ENCODE peak calls at places on chromosome 1, in six cellular contexts. One of them, this sample, is unnamed.

GRCh38 chr1:53625049-53625448 is 113.9 kb downstream of the GLIS1 start:
- DNase-seq in ecto neural progenitor cell: no peak
- DNase-seq in fibroblast of gingiva: peak
- DNase-seq in activated T-cell treated with anti-CD3 and anti-CD28 coated beads, Interleukin-2, amount 50 U/mL, for 72 hours: no peak
- DNase-seq in amygdala: no peak
- DNase-seq in activated effector memory CD4-positive, alpha-beta T cell treated with anti-CD3 and anti-CD28 coated beads, Interleukin-2, amount 50 U/mL, for 16 hours: no peak
- DNase-seq in this sample: peak

GRCh38 chr1:82506970-82507369 is 706.2 kb downstream of the ADGRL2 start:
- DNase-seq in amygdala: no peak
- DNase-seq in ecto neural progenitor cell: no peak
- DNase-seq in fibroblast of gingiva: no peak
- DNase-seq in activated effector memory CD4-positive, alpha-beta T cell treated with anti-CD3 and anti-CD28 coated beads, Interleukin-2, amount 50 U/mL, for 16 hours: no peak
- DNase-seq in activated T-cell treated with anti-CD3 and anti-CD28 coated beads, Interleukin-2, amount 50 U/mL, for 72 hours: no peak
- DNase-seq in this sample: no peak

GRCh38 chr1:116560704-116561490 is 9.9 kb downstream of the CD58 start:
- DNase-seq in ecto neural progenitor cell: no peak
- DNase-seq in amygdala: no peak
- DNase-seq in fibroblast of gingiva: no peak
- DNase-seq in activated effector memory CD4-positive, alpha-beta T cell treated with anti-CD3 and anti-CD28 coated beads, Interleukin-2, amount 50 U/mL, for 16 hours: no peak
- DNase-seq in activated T-cell treated with anti-CD3 and anti-CD28 coated beads, Interleukin-2, amount 50 U/mL, for 72 hours: no peak
- DNase-seq in this sample: no peak

GRCh38 chr1:2416403-2416802 is 4.0 kb upstream of the PEX10 start:
- DNase-seq in fibroblast of gingiva: no peak
- DNase-seq in activated effector memory CD4-positive, alpha-beta T cell treated with anti-CD3 and anti-CD28 coated beads, Interleukin-2, amount 50 U/mL, for 16 hours: peak
- DNase-seq in ecto neural progenitor cell: no peak
- DNase-seq in amygdala: no peak
- DNase-seq in activated T-cell treated with anti-CD3 and anti-CD28 coated beads, Interleukin-2, amount 50 U/mL, for 72 hours: peak
- DNase-seq in this sample: no peak

GRCh38 chr1:5660141-5660935 is 331.9 kb downstream of the NPHP4 start:
- DNase-seq in activated T-cell treated with anti-CD3 and anti-CD28 coated beads, Interleukin-2, amount 50 U/mL, for 72 hours: no peak
- DNase-seq in fibroblast of gingiva: no peak
- DNase-seq in activated effector memory CD4-positive, alpha-beta T cell treated with anti-CD3 and anti-CD28 coated beads, Interleukin-2, amount 50 U/mL, for 16 hours: peak
- DNase-seq in ecto neural progenitor cell: no peak
- DNase-seq in amygdala: no peak
- DNase-seq in this sample: no peak

GRCh38 chr1:175981128-175981527 is 226.0 kb downstream of the COP1 start:
- DNase-seq in amygdala: no peak
- DNase-seq in activated T-cell treated with anti-CD3 and anti-CD28 coated beads, Interleukin-2, amount 50 U/mL, for 72 hours: no peak
- DNase-seq in fibroblast of gingiva: no peak
- DNase-seq in activated effector memory CD4-positive, alpha-beta T cell treated with anti-CD3 and anti-CD28 coated beads, Interleukin-2, amount 50 U/mL, for 16 hours: no peak
- DNase-seq in ecto neural progenitor cell: no peak
- DNase-seq in this sample: no peak

GRCh38 chr1:228144213-228145049 is 4.4 kb downstream of the GUK1 start:
- DNase-seq in ecto neural progenitor cell: no peak
- DNase-seq in amygdala: no peak
- DNase-seq in activated effector memory CD4-positive, alpha-beta T cell treated with anti-CD3 and anti-CD28 coated beads, Interleukin-2, amount 50 U/mL, for 16 hours: peak
- DNase-seq in activated T-cell treated with anti-CD3 and anti-CD28 coated beads, Interleukin-2, amount 50 U/mL, for 72 hours: no peak
- DNase-seq in fibroblast of gingiva: no peak
- DNase-seq in this sample: no peak

GRCh38 chr1:209696673-209697072 is 8.0 kb upstream of the HSD11B1 start:
- DNase-seq in amygdala: no peak
- DNase-seq in fibroblast of gingiva: no peak
- DNase-seq in activated T-cell treated with anti-CD3 and anti-CD28 coated beads, Interleukin-2, amount 50 U/mL, for 72 hours: no peak
- DNase-seq in activated effector memory CD4-positive, alpha-beta T cell treated with anti-CD3 and anti-CD28 coated beads, Interleukin-2, amount 50 U/mL, for 16 hours: no peak
- DNase-seq in ecto neural progenitor cell: no peak
- DNase-seq in this sample: no peak

GRCh38 chr1:235910357-235911299 is 43.9 kb upstream of the LYST start:
- DNase-seq in activated T-cell treated with anti-CD3 and anti-CD28 coated beads, Interleukin-2, amount 50 U/mL, for 72 hours: peak
- DNase-seq in fibroblast of gingiva: peak
- DNase-seq in activated effector memory CD4-positive, alpha-beta T cell treated with anti-CD3 and anti-CD28 coated beads, Interleukin-2, amount 50 U/mL, for 16 hours: peak
- DNase-seq in ecto neural progenitor cell: peak
- DNase-seq in amygdala: no peak
- DNase-seq in this sample: peak

GRCh38 chr1:202101182-202101581 is 21.5 kb upstream of the GPR37L1 start:
- DNase-seq in activated effector memory CD4-positive, alpha-beta T cell treated with anti-CD3 and anti-CD28 coated beads, Interleukin-2, amount 50 U/mL, for 16 hours: no peak
- DNase-seq in fibroblast of gingiva: no peak
- DNase-seq in ecto neural progenitor cell: no peak
- DNase-seq in activated T-cell treated with anti-CD3 and anti-CD28 coated beads, Interleukin-2, amount 50 U/mL, for 72 hours: no peak
- DNase-seq in amygdala: no peak
- DNase-seq in this sample: no peak

GRCh38 chr1:210214573-210215409 is 17.8 kb upstream of the SERTAD4 start:
- DNase-seq in fibroblast of gingiva: no peak
- DNase-seq in activated effector memory CD4-positive, alpha-beta T cell treated with anti-CD3 and anti-CD28 coated beads, Interleukin-2, amount 50 U/mL, for 16 hours: no peak
- DNase-seq in activated T-cell treated with anti-CD3 and anti-CD28 coated beads, Interleukin-2, amount 50 U/mL, for 72 hours: no peak
- DNase-seq in ecto neural progenitor cell: no peak
- DNase-seq in amygdala: no peak
- DNase-seq in this sample: peak

GRCh38 chr1:236685917-236686814 is at the start of gene ACTN2:
- DNase-seq in activated T-cell treated with anti-CD3 and anti-CD28 coated beads, Interleukin-2, amount 50 U/mL, for 72 hours: peak
- DNase-seq in fibroblast of gingiva: no peak
- DNase-seq in activated effector memory CD4-positive, alpha-beta T cell treated with anti-CD3 and anti-CD28 coated beads, Interleukin-2, amount 50 U/mL, for 16 hours: peak
- DNase-seq in amygdala: no peak
- DNase-seq in ecto neural progenitor cell: peak
- DNase-seq in this sample: peak

GRCh38 chr1:190908691-190909090 is 431.0 kb upstream of the BRINP3 start:
- DNase-seq in activated effector memory CD4-positive, alpha-beta T cell treated with anti-CD3 and anti-CD28 coated beads, Interleukin-2, amount 50 U/mL, for 16 hours: no peak
- DNase-seq in activated T-cell treated with anti-CD3 and anti-CD28 coated beads, Interleukin-2, amount 50 U/mL, for 72 hours: no peak
- DNase-seq in fibroblast of gingiva: no peak
- DNase-seq in amygdala: no peak
- DNase-seq in ecto neural progenitor cell: no peak
- DNase-seq in this sample: peak

GRCh38 chr1:27349784-27350672 is 8.2 kb downstream of the SYTL1 start:
- DNase-seq in ecto neural progenitor cell: peak
- DNase-seq in activated effector memory CD4-positive, alpha-beta T cell treated with anti-CD3 and anti-CD28 coated beads, Interleukin-2, amount 50 U/mL, for 16 hours: no peak
- DNase-seq in amygdala: no peak
- DNase-seq in activated T-cell treated with anti-CD3 and anti-CD28 coated beads, Interleukin-2, amount 50 U/mL, for 72 hours: no peak
- DNase-seq in fibroblast of gingiva: peak
- DNase-seq in this sample: peak

GRCh38 chr1:25744140-25744581 is 55.8 kb upstream of the SELENON start:
- DNase-seq in amygdala: no peak
- DNase-seq in fibroblast of gingiva: peak
- DNase-seq in activated effector memory CD4-positive, alpha-beta T cell treated with anti-CD3 and anti-CD28 coated beads, Interleukin-2, amount 50 U/mL, for 16 hours: no peak
- DNase-seq in activated T-cell treated with anti-CD3 and anti-CD28 coated beads, Interleukin-2, amount 50 U/mL, for 72 hours: no peak
- DNase-seq in ecto neural progenitor cell: no peak
- DNase-seq in this sample: peak

GRCh38 chr1:67162954-67163353 is 3.3 kb upstream of the IL23R start:
- DNase-seq in activated effector memory CD4-positive, alpha-beta T cell treated with anti-CD3 and anti-CD28 coated beads, Interleukin-2, amount 50 U/mL, for 16 hours: peak
- DNase-seq in amygdala: no peak
- DNase-seq in fibroblast of gingiva: no peak
- DNase-seq in activated T-cell treated with anti-CD3 and anti-CD28 coated beads, Interleukin-2, amount 50 U/mL, for 72 hours: peak
- DNase-seq in ecto neural progenitor cell: no peak
- DNase-seq in this sample: peak

GRCh38 chr1:233575450-233575849 is 38.5 kb upstream of the KCNK1 start:
- DNase-seq in activated effector memory CD4-positive, alpha-beta T cell treated with anti-CD3 and anti-CD28 coated beads, Interleukin-2, amount 50 U/mL, for 16 hours: no peak
- DNase-seq in activated T-cell treated with anti-CD3 and anti-CD28 coated beads, Interleukin-2, amount 50 U/mL, for 72 hours: no peak
- DNase-seq in amygdala: no peak
- DNase-seq in ecto neural progenitor cell: no peak
- DNase-seq in fibroblast of gingiva: no peak
- DNase-seq in this sample: no peak

GRCh38 chr1:54227091-54227602 is 27.2 kb downstream of the MRPL37 start:
- DNase-seq in ecto neural progenitor cell: peak
- DNase-seq in fibroblast of gingiva: peak
- DNase-seq in activated effector memory CD4-positive, alpha-beta T cell treated with anti-CD3 and anti-CD28 coated beads, Interleukin-2, amount 50 U/mL, for 16 hours: no peak
- DNase-seq in activated T-cell treated with anti-CD3 and anti-CD28 coated beads, Interleukin-2, amount 50 U/mL, for 72 hours: no peak
- DNase-seq in amygdala: no peak
- DNase-seq in this sample: peak

This sample was measured in foreskin fibroblast.